ENCODE peak calls at places on chromosome 21, in eight cellular contexts. N is CD8-positive, alpha-beta T cell; V is Peyer's patch; R is uterus; K is A549; E is IMR-90; T is astrocyte; P is heart left ventricle. J is an unnamed sample. For H3K4me1, the result is how much of the 10 kb centered on the place peaks cover.

GRCh38 chr21:31405638-31406037 is 61.6 kb upstream of the TIAM1 start:
- DNase-seq in T (no peak), P (no peak), R (no peak), K (no peak), E (no peak), V (no peak), N (no peak), J (no peak)

GRCh38 chr21:30981403-30981802 is 56.9 kb downstream of the KRTAP19-8 start:
- DNase-seq in V (no peak), T (no peak), K (no peak), E (no peak), P (no peak), R (no peak), N (no peak), J (no peak)

GRCh38 chr21:32807717-32808380 is 36.3 kb upstream of the PAXBP1 start:
- DNase-seq in V (no peak), R (peak), N (no peak), E (peak), K (no peak), T (peak), P (no peak), J (no peak)

GRCh38 chr21:25573409-25574206 is 33.7 kb downstream of the MRPL39 start:
- DNase-seq in E (peak), V (no peak), P (no peak), R (no peak), K (peak), N (peak), T (peak), J (no peak)

GRCh38 chr21:38527737-38528136 is 29.5 kb upstream of the ERG start:
- DNase-seq in R (no peak), K (no peak), E (no peak), V (peak), T (no peak), P (no peak), N (no peak), J (no peak)

GRCh38 chr21:31233711-31234110 is 110.3 kb downstream of the TIAM1 start:
- DNase-seq in K (no peak), E (no peak), R (no peak), V (no peak), P (no peak), T (no peak), N (no peak), J (no peak)

GRCh38 chr21:42754270-42754933 is 101.0 kb downstream of the PDE9A start:
- DNase-seq in P (no peak), T (no peak), E (no peak), R (no peak), V (no peak), N (no peak), K (no peak), J (peak)

GRCh38 chr21:16196521-16197208 is 466.9 kb downstream of the USP25 start:
- DNase-seq in T (peak), V (no peak), E (no peak), R (no peak), K (no peak), N (no peak), P (no peak), J (no peak)

GRCh38 chr21:32392299-32392879 is 423 bp downstream of the URB1 start:
- DNase-seq in P (no peak), T (no peak), V (no peak), N (no peak), R (no peak), E (no peak), K (no peak), J (no peak)

GRCh38 chr21:42641311-42642218 is 11.9 kb upstream of the PDE9A start:
- DNase-seq in T (no peak), N (no peak), K (no peak), E (no peak), P (peak), R (no peak), V (peak), J (no peak)

GRCh38 chr21:32484706-32485380 is 72.3 kb downstream of the EVA1C start:
- DNase-seq in P (no peak), K (no peak), R (no peak), V (no peak), N (no peak), E (no peak), T (no peak), J (no peak)

DNA sequence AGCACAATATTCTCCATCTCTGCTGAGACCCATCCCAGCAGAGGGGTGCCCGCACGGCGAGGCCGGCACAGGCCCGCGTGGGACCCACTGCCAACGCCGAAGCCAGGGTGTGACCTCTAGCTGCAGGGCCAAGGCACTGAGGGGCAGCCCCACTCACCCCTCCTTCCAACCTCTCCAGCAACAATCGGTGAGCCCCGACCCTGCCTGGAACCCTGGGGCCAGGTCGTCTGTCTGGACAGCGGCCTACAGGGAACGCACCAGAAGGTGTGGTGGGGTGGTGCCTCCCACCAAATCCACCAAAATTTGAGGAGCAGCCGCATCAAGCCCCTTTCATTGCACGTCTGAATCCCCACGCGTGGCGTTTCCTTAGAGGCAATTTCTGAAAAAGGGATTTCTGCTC is 63.0 kb upstream of the ADARB1 start:
- DNase-seq in P (no peak), T (no peak), N (no peak), E (no peak), V (peak), R (no peak), K (no peak), J (peak)
- H3K4me1 ChIP-seq in P (under half), T (under half), N (under half), E (under half), V (under half), R (under half), K (under half), J (under half)

DNA sequence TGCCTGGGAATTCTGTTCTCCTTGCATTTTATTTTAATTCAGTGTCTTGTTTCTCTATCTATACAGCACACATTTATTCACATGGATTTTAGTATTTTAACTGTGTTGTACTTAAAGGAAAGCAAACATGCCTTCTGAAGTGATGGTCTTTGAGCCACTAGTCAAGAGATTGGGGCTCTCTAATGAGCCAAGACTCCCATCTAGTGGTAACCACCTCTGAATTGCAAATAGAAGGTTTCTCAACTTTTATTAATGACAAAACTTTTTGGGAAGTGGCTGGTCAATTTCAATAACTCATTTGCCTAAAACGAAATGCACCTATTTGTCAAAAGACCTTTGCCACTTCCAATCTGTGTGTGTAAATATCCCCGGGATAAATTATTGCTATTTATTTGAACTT is 199.6 kb downstream of the LTN1 start:
- DNase-seq in E (peak), K (no peak), R (no peak), P (no peak), T (no peak), N (no peak), V (no peak), J (no peak)
- TF ChIP-seq CTCF in E (peak), K (no peak), R (no peak), P (no peak), T (peak), N (no peak), V (peak), J (peak)

GRCh38 chr21:17513214-17514123 is 626 bp downstream of the CXADR start:
- DNase-seq in R (peak), P (no peak), E (no peak), K (no peak), N (no peak), T (peak), V (peak), J (no peak)
- H3K27ac ChIP-seq in R (peak), P (peak), E (no peak), K (peak), N (no peak), T (no peak), V (peak), J (peak)

GRCh38 chr21:34845521-34846213 is 176.9 kb downstream of the CLIC6 start:
- DNase-seq in R (no peak), T (peak), P (no peak), K (no peak), V (no peak), E (peak), N (no peak), J (no peak)

GRCh38 chr21:34846601-34847112 is 177.9 kb downstream of the CLIC6 start:
- DNase-seq in K (peak), T (peak), R (no peak), P (no peak), N (no peak), E (peak), V (no peak), J (peak)

GRCh38 chr21:34844033-34844923 is 175.5 kb downstream of the CLIC6 start:
- DNase-seq in K (no peak), E (peak), P (no peak), N (no peak), T (no peak), V (no peak), R (peak), J (no peak)

GRCh38 chr21:34844924-34845238 is 176.1 kb downstream of the CLIC6 start:
- DNase-seq in T (no peak), E (no peak), R (no peak), K (no peak), V (no peak), N (no peak), P (no peak), J (no peak)

GRCh38 chr21:34846214-34846575 is 177.4 kb downstream of the CLIC6 start:
- DNase-seq in T (no peak), K (no peak), V (no peak), E (no peak), R (no peak), N (no peak), P (no peak), J (no peak)
- H3K4me1 ChIP-seq in T (under half), K (under half), V (under half), E (under half), R (under half), N (under half), P (under half), J (under half)

J was measured in RWPE2.